ENCODE peak calls at places on chromosomes 3 and 15, in seven cellular contexts. One of them, this sample, is unnamed.

GRCh38 chr3:180947761-180948390 is 35.4 kb downstream of the FXR1 start:
- DNase-seq in GM13976: peak
- DNase-seq in fibroblast of lung: peak
- DNase-seq in glutamatergic neuron: no peak
- DNase-seq in upper lobe of right lung: no peak
- DNase-seq in nephron progenitor cell: no peak
- DNase-seq in heart left ventricle: no peak
- DNase-seq in this sample: peak

GRCh38 chr15:35979608-35980007 is 433.6 kb upstream of the DPH6 start:
- DNase-seq in GM13976: no peak
- DNase-seq in fibroblast of lung: no peak
- DNase-seq in glutamatergic neuron: no peak
- DNase-seq in upper lobe of right lung: no peak
- DNase-seq in nephron progenitor cell: no peak
- DNase-seq in heart left ventricle: no peak
- DNase-seq in this sample: no peak

GRCh38 chr3:112752092-112752512 is 94.6 kb downstream of the CD200R1L start:
- DNase-seq in GM13976: no peak
- DNase-seq in fibroblast of lung: no peak
- DNase-seq in glutamatergic neuron: no peak
- DNase-seq in upper lobe of right lung: no peak
- DNase-seq in nephron progenitor cell: no peak
- DNase-seq in heart left ventricle: no peak
- DNase-seq in this sample: no peak

GRCh38 chr3:1183320-1184048 is 90.7 kb downstream of the CNTN6 start:
- DNase-seq in GM13976: no peak
- DNase-seq in fibroblast of lung: peak
- DNase-seq in glutamatergic neuron: no peak
- DNase-seq in upper lobe of right lung: no peak
- DNase-seq in nephron progenitor cell: no peak
- DNase-seq in heart left ventricle: no peak
- DNase-seq in this sample: no peak

GRCh38 chr15:74787251-74788041 is 5.6 kb downstream of the CSK start:
- DNase-seq in GM13976: peak
- DNase-seq in fibroblast of lung: peak
- DNase-seq in glutamatergic neuron: peak
- DNase-seq in upper lobe of right lung: peak
- DNase-seq in nephron progenitor cell: peak
- DNase-seq in heart left ventricle: peak
- DNase-seq in this sample: no peak

GRCh38 chr3:134677196-134677986 is 26.6 kb upstream of the KY start:
- DNase-seq in GM13976: peak
- DNase-seq in fibroblast of lung: no peak
- DNase-seq in glutamatergic neuron: no peak
- DNase-seq in upper lobe of right lung: no peak
- DNase-seq in nephron progenitor cell: peak
- DNase-seq in heart left ventricle: peak
- DNase-seq in this sample: no peak

GRCh38 chr3:190340071-190340470 is 17.8 kb upstream of the CLDN1 start:
- DNase-seq in GM13976: no peak
- DNase-seq in fibroblast of lung: no peak
- DNase-seq in glutamatergic neuron: no peak
- DNase-seq in upper lobe of right lung: no peak
- DNase-seq in nephron progenitor cell: no peak
- DNase-seq in heart left ventricle: no peak
- DNase-seq in this sample: no peak

GRCh38 chr3:172951511-172951910 is 189.5 kb downstream of the SPATA16 start:
- DNase-seq in GM13976: no peak
- DNase-seq in fibroblast of lung: no peak
- DNase-seq in glutamatergic neuron: no peak
- DNase-seq in upper lobe of right lung: no peak
- DNase-seq in nephron progenitor cell: no peak
- DNase-seq in heart left ventricle: no peak
- DNase-seq in this sample: no peak

GRCh38 chr3:125322166-125322565 is 53.0 kb downstream of the ZNF148 start:
- DNase-seq in GM13976: no peak
- DNase-seq in fibroblast of lung: peak
- DNase-seq in glutamatergic neuron: no peak
- DNase-seq in upper lobe of right lung: no peak
- DNase-seq in nephron progenitor cell: no peak
- DNase-seq in heart left ventricle: no peak
- DNase-seq in this sample: no peak

GRCh38 chr15:62858343-62858742 is 184.2 kb upstream of the TPM1 start:
- DNase-seq in GM13976: no peak
- DNase-seq in fibroblast of lung: no peak
- DNase-seq in glutamatergic neuron: no peak
- DNase-seq in upper lobe of right lung: no peak
- DNase-seq in nephron progenitor cell: no peak
- DNase-seq in heart left ventricle: no peak
- DNase-seq in this sample: no peak

GRCh38 chr3:127585813-127586165 is 4.7 kb downstream of the TPRA1 start:
- DNase-seq in GM13976: no peak
- DNase-seq in fibroblast of lung: no peak
- DNase-seq in glutamatergic neuron: no peak
- DNase-seq in upper lobe of right lung: no peak
- DNase-seq in nephron progenitor cell: no peak
- DNase-seq in heart left ventricle: no peak
- DNase-seq in this sample: no peak

GRCh38 chr3:61594978-61595687 is 33.8 kb downstream of the PTPRG start:
- DNase-seq in GM13976: no peak
- DNase-seq in fibroblast of lung: peak
- DNase-seq in glutamatergic neuron: no peak
- DNase-seq in upper lobe of right lung: no peak
- DNase-seq in nephron progenitor cell: no peak
- DNase-seq in heart left ventricle: no peak
- DNase-seq in this sample: no peak

GRCh38 chr3:65597225-65597951 is 441.3 kb downstream of the MAGI1 start:
- DNase-seq in GM13976: peak
- DNase-seq in fibroblast of lung: peak
- DNase-seq in glutamatergic neuron: peak
- DNase-seq in upper lobe of right lung: peak
- DNase-seq in nephron progenitor cell: peak
- DNase-seq in heart left ventricle: peak
- DNase-seq in this sample: no peak

GRCh38 chr15:77482570-77482969 is 61.9 kb downstream of the HMG20A start:
- DNase-seq in GM13976: no peak
- DNase-seq in fibroblast of lung: peak
- DNase-seq in glutamatergic neuron: no peak
- DNase-seq in upper lobe of right lung: no peak
- DNase-seq in nephron progenitor cell: no peak
- DNase-seq in heart left ventricle: no peak
- DNase-seq in this sample: no peak

GRCh38 chr15:81297147-81297572 is 26.8 kb downstream of the STARD5 start:
- DNase-seq in GM13976: no peak
- DNase-seq in fibroblast of lung: no peak
- DNase-seq in glutamatergic neuron: no peak
- DNase-seq in upper lobe of right lung: no peak
- DNase-seq in nephron progenitor cell: no peak
- DNase-seq in heart left ventricle: no peak
- DNase-seq in this sample: no peak

GRCh38 chr15:78879517-78880241 is 7.0 kb downstream of the MORF4L1 start:
- DNase-seq in GM13976: no peak
- DNase-seq in fibroblast of lung: peak
- DNase-seq in glutamatergic neuron: no peak
- DNase-seq in upper lobe of right lung: no peak
- DNase-seq in nephron progenitor cell: no peak
- DNase-seq in heart left ventricle: no peak
- DNase-seq in this sample: no peak

GRCh38 chr3:185796431-185797107 is 28.3 kb downstream of the IGF2BP2 start:
- DNase-seq in GM13976: no peak
- DNase-seq in fibroblast of lung: no peak
- DNase-seq in glutamatergic neuron: no peak
- DNase-seq in upper lobe of right lung: no peak
- DNase-seq in nephron progenitor cell: no peak
- DNase-seq in heart left ventricle: no peak
- DNase-seq in this sample: no peak

GRCh38 chr15:89003865-89004725 is 84.2 kb upstream of the ABHD2 start:
- DNase-seq in GM13976: peak
- DNase-seq in fibroblast of lung: peak
- DNase-seq in glutamatergic neuron: peak
- DNase-seq in upper lobe of right lung: no peak
- DNase-seq in nephron progenitor cell: peak
- DNase-seq in heart left ventricle: peak
- DNase-seq in this sample: no peak

GRCh38 chr3:77348244-77348855 is 308.5 kb downstream of the ROBO2 start:
- DNase-seq in GM13976: no peak
- DNase-seq in fibroblast of lung: peak
- DNase-seq in glutamatergic neuron: peak
- DNase-seq in upper lobe of right lung: no peak
- DNase-seq in nephron progenitor cell: peak
- DNase-seq in heart left ventricle: no peak
- DNase-seq in this sample: no peak

GRCh38 chr3:103499967-103500366 is 1065.2 kb downstream of the ZPLD1 start:
- DNase-seq in GM13976: no peak
- DNase-seq in fibroblast of lung: no peak
- DNase-seq in glutamatergic neuron: no peak
- DNase-seq in upper lobe of right lung: no peak
- DNase-seq in nephron progenitor cell: no peak
- DNase-seq in heart left ventricle: no peak
- DNase-seq in this sample: no peak

GRCh38 chr15:65192016-65192415 is 6.9 kb upstream of the CLPX start:
- DNase-seq in GM13976: no peak
- DNase-seq in fibroblast of lung: peak
- DNase-seq in glutamatergic neuron: no peak
- DNase-seq in upper lobe of right lung: no peak
- DNase-seq in nephron progenitor cell: no peak
- DNase-seq in heart left ventricle: no peak
- DNase-seq in this sample: no peak

GRCh38 chr3:123383101-123384053 is 65.5 kb downstream of the ADCY5 start:
- DNase-seq in GM13976: no peak
- DNase-seq in fibroblast of lung: peak
- DNase-seq in glutamatergic neuron: no peak
- DNase-seq in upper lobe of right lung: no peak
- DNase-seq in nephron progenitor cell: peak
- DNase-seq in heart left ventricle: peak
- DNase-seq in this sample: peak

GRCh38 chr3:170961616-170962400 is 53.4 kb upstream of the EIF5A2 start:
- DNase-seq in GM13976: no peak
- DNase-seq in fibroblast of lung: peak
- DNase-seq in glutamatergic neuron: no peak
- DNase-seq in upper lobe of right lung: no peak
- DNase-seq in nephron progenitor cell: no peak
- DNase-seq in heart left ventricle: no peak
- DNase-seq in this sample: no peak

GRCh38 chr15:77607111-77607893 is 25.4 kb downstream of the LINGO1 start:
- DNase-seq in GM13976: no peak
- DNase-seq in fibroblast of lung: no peak
- DNase-seq in glutamatergic neuron: peak
- DNase-seq in upper lobe of right lung: no peak
- DNase-seq in nephron progenitor cell: peak
- DNase-seq in heart left ventricle: peak
- DNase-seq in this sample: peak

GRCh38 chr3:87228316-87228715 is 1.2 kb downstream of the CHMP2B start:
- DNase-seq in GM13976: no peak
- DNase-seq in fibroblast of lung: peak
- DNase-seq in glutamatergic neuron: no peak
- DNase-seq in upper lobe of right lung: no peak
- DNase-seq in nephron progenitor cell: no peak
- DNase-seq in heart left ventricle: no peak
- DNase-seq in this sample: no peak

GRCh38 chr3:77467702-77468407 is 428.0 kb downstream of the ROBO2 start:
- DNase-seq in GM13976: no peak
- DNase-seq in fibroblast of lung: no peak
- DNase-seq in glutamatergic neuron: peak
- DNase-seq in upper lobe of right lung: no peak
- DNase-seq in nephron progenitor cell: no peak
- DNase-seq in heart left ventricle: peak
- DNase-seq in this sample: no peak

GRCh38 chr3:128859573-128860154 is 19.8 kb upstream of the ACAD9 start:
- DNase-seq in GM13976: no peak
- DNase-seq in fibroblast of lung: peak
- DNase-seq in glutamatergic neuron: no peak
- DNase-seq in upper lobe of right lung: no peak
- DNase-seq in nephron progenitor cell: no peak
- DNase-seq in heart left ventricle: no peak
- DNase-seq in this sample: no peak

GRCh38 chr15:72771329-72771725 is 12.2 kb downstream of the ADPGK start:
- DNase-seq in GM13976: no peak
- DNase-seq in fibroblast of lung: no peak
- DNase-seq in glutamatergic neuron: no peak
- DNase-seq in upper lobe of right lung: no peak
- DNase-seq in nephron progenitor cell: no peak
- DNase-seq in heart left ventricle: no peak
- DNase-seq in this sample: no peak
- TF ChIP-seq CTCF in GM13976: no peak
- TF ChIP-seq CTCF in fibroblast of lung: no peak
- TF ChIP-seq CTCF in glutamatergic neuron: no peak
- TF ChIP-seq CTCF in upper lobe of right lung: no peak
- TF ChIP-seq CTCF in nephron progenitor cell: no peak
- TF ChIP-seq CTCF in heart left ventricle: no peak
- TF ChIP-seq CTCF in this sample: no peak

GRCh38 chr3:194466761-194467356 is 19.9 kb downstream of the ATP13A3 start:
- DNase-seq in GM13976: no peak
- DNase-seq in fibroblast of lung: no peak
- DNase-seq in glutamatergic neuron: no peak
- DNase-seq in upper lobe of right lung: no peak
- DNase-seq in nephron progenitor cell: no peak
- DNase-seq in heart left ventricle: no peak
- DNase-seq in this sample: no peak
- TF ChIP-seq CTCF in GM13976: no peak
- TF ChIP-seq CTCF in fibroblast of lung: no peak
- TF ChIP-seq CTCF in glutamatergic neuron: no peak
- TF ChIP-seq CTCF in upper lobe of right lung: no peak
- TF ChIP-seq CTCF in nephron progenitor cell: no peak
- TF ChIP-seq CTCF in heart left ventricle: no peak
- TF ChIP-seq CTCF in this sample: no peak

DNA sequence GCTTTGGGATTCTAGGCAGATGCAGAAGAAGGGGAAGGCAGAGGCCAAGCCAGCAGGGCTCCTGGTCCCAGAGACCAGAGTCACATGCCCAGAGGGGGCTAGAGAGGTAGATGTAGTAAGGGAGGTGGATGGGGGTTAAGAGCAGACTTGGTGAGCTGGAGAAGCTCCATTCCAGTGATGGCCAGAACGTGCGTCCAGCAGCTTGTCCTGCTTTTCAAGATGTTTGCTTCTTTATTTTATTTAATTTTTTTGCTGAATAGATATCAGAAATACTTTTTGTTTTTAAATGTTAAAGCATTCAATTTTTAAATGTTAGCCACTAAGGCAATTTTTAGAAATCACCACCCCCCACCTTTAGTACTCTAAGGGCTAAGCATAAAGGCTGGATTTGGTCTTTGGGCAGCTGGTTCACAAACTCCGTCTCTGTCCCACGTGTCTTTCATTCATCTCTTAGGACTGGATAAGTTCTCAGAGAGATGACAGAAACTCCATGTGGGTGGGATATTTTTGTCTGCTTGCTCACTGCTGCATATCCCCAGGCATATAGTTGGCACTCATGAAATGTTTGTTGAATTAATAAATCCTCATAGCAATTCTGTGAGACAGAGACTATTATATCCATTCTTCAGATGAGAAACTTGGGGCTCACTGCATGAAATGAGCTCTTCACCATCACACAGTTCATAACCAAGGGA is 6.7 kb downstream of the COLQ start:
- DNase-seq in GM13976: no peak
- DNase-seq in fibroblast of lung: no peak
- DNase-seq in glutamatergic neuron: no peak
- DNase-seq in upper lobe of right lung: no peak
- DNase-seq in nephron progenitor cell: no peak
- DNase-seq in heart left ventricle: no peak
- DNase-seq in this sample: no peak
- TF ChIP-seq CTCF in GM13976: no peak
- TF ChIP-seq CTCF in fibroblast of lung: no peak
- TF ChIP-seq CTCF in glutamatergic neuron: no peak
- TF ChIP-seq CTCF in upper lobe of right lung: no peak
- TF ChIP-seq CTCF in nephron progenitor cell: no peak
- TF ChIP-seq CTCF in heart left ventricle: no peak
- TF ChIP-seq CTCF in this sample: no peak

GRCh38 chr3:146594843-146595482 is 10.2 kb downstream of the PLSCR5 start:
- DNase-seq in GM13976: no peak
- DNase-seq in fibroblast of lung: peak
- DNase-seq in glutamatergic neuron: no peak
- DNase-seq in upper lobe of right lung: no peak
- DNase-seq in nephron progenitor cell: no peak
- DNase-seq in heart left ventricle: no peak
- DNase-seq in this sample: no peak
- TF ChIP-seq CTCF in GM13976: peak
- TF ChIP-seq CTCF in fibroblast of lung: peak
- TF ChIP-seq CTCF in glutamatergic neuron: peak
- TF ChIP-seq CTCF in upper lobe of right lung: peak
- TF ChIP-seq CTCF in nephron progenitor cell: peak
- TF ChIP-seq CTCF in heart left ventricle: peak
- TF ChIP-seq CTCF in this sample: peak

This sample was measured in D721Med.